ENCODE peak calls at places on chromosomes 2 and 18, in seven cellular contexts. One of them, this sample, is unnamed.

GRCh38 chr2:191811807-191812602 is 34.9 kb downstream of the CAVIN2 start:
- DNase-seq in transverse colon: peak
- DNase-seq in fibroblast of villous mesenchyme: peak
- DNase-seq in fibroblast of lung: peak
- DNase-seq in IMR-90: peak
- DNase-seq in right lobe of liver: peak
- DNase-seq in pancreas: no peak
- DNase-seq in this sample: no peak

GRCh38 chr2:92073036-92073814 is 2798.0 kb upstream of the TEKT4 start:
- DNase-seq in fibroblast of lung: no peak
- DNase-seq in transverse colon: peak
- DNase-seq in IMR-90: no peak
- DNase-seq in fibroblast of villous mesenchyme: no peak
- DNase-seq in pancreas: peak
- DNase-seq in right lobe of liver: peak
- DNase-seq in this sample: peak

GRCh38 chr2:9594361-9595063 is 36.3 kb downstream of the YWHAQ start:
- DNase-seq in right lobe of liver: no peak
- DNase-seq in IMR-90: peak
- DNase-seq in transverse colon: no peak
- DNase-seq in pancreas: no peak
- DNase-seq in fibroblast of villous mesenchyme: peak
- DNase-seq in fibroblast of lung: peak
- DNase-seq in this sample: no peak

GRCh38 chr2:232477751-232478510 is 9.7 kb downstream of the ECEL1 start:
- DNase-seq in IMR-90: no peak
- DNase-seq in transverse colon: no peak
- DNase-seq in right lobe of liver: no peak
- DNase-seq in fibroblast of villous mesenchyme: no peak
- DNase-seq in pancreas: no peak
- DNase-seq in fibroblast of lung: no peak
- DNase-seq in this sample: peak

GRCh38 chr18:46152436-46152807 is 48.2 kb downstream of the HAUS1 start:
- DNase-seq in pancreas: no peak
- DNase-seq in IMR-90: peak
- DNase-seq in right lobe of liver: no peak
- DNase-seq in fibroblast of lung: peak
- DNase-seq in transverse colon: no peak
- DNase-seq in fibroblast of villous mesenchyme: peak
- DNase-seq in this sample: no peak

GRCh38 chr18:48488388-48488850 is 50.4 kb upstream of the CTIF start:
- DNase-seq in fibroblast of villous mesenchyme: peak
- DNase-seq in IMR-90: peak
- DNase-seq in transverse colon: peak
- DNase-seq in pancreas: peak
- DNase-seq in fibroblast of lung: peak
- DNase-seq in right lobe of liver: peak
- DNase-seq in this sample: no peak

GRCh38 chr2:231685349-231686191 is 22.8 kb upstream of the PTMA start:
- DNase-seq in transverse colon: no peak
- DNase-seq in right lobe of liver: no peak
- DNase-seq in IMR-90: no peak
- DNase-seq in pancreas: no peak
- DNase-seq in fibroblast of lung: no peak
- DNase-seq in fibroblast of villous mesenchyme: no peak
- DNase-seq in this sample: peak

GRCh38 chr2:201257381-201257940 is 2.9 kb upstream of the CASP8 start:
- DNase-seq in right lobe of liver: no peak
- DNase-seq in fibroblast of lung: no peak
- DNase-seq in fibroblast of villous mesenchyme: no peak
- DNase-seq in transverse colon: peak
- DNase-seq in IMR-90: peak
- DNase-seq in pancreas: no peak
- DNase-seq in this sample: peak

GRCh38 chr2:190869721-190870120 is 10.9 kb upstream of the GLS start:
- DNase-seq in transverse colon: no peak
- DNase-seq in pancreas: no peak
- DNase-seq in fibroblast of lung: no peak
- DNase-seq in fibroblast of villous mesenchyme: no peak
- DNase-seq in IMR-90: no peak
- DNase-seq in right lobe of liver: no peak
- DNase-seq in this sample: no peak

GRCh38 chr2:131052741-131053263 is 40.5 kb downstream of the FAM168B start:
- DNase-seq in fibroblast of lung: no peak
- DNase-seq in fibroblast of villous mesenchyme: no peak
- DNase-seq in IMR-90: no peak
- DNase-seq in pancreas: no peak
- DNase-seq in transverse colon: no peak
- DNase-seq in right lobe of liver: no peak
- DNase-seq in this sample: no peak

GRCh38 chr2:35447210-35447609 is 908.4 kb upstream of the CRIM1 start:
- DNase-seq in right lobe of liver: no peak
- DNase-seq in transverse colon: no peak
- DNase-seq in fibroblast of villous mesenchyme: peak
- DNase-seq in IMR-90: no peak
- DNase-seq in pancreas: no peak
- DNase-seq in fibroblast of lung: no peak
- DNase-seq in this sample: no peak

GRCh38 chr2:232476045-232476444 is 11.6 kb downstream of the ECEL1 start:
- DNase-seq in pancreas: no peak
- DNase-seq in IMR-90: no peak
- DNase-seq in right lobe of liver: peak
- DNase-seq in transverse colon: no peak
- DNase-seq in fibroblast of lung: no peak
- DNase-seq in fibroblast of villous mesenchyme: no peak
- DNase-seq in this sample: peak

GRCh38 chr2:127140543-127140942 is 33.6 kb upstream of the BIN1 start:
- DNase-seq in pancreas: no peak
- DNase-seq in fibroblast of villous mesenchyme: no peak
- DNase-seq in transverse colon: no peak
- DNase-seq in right lobe of liver: no peak
- DNase-seq in IMR-90: no peak
- DNase-seq in fibroblast of lung: no peak
- DNase-seq in this sample: no peak

GRCh38 chr2:177161741-177162440 is 50.7 kb upstream of the HNRNPA3 start:
- DNase-seq in right lobe of liver: no peak
- DNase-seq in fibroblast of lung: peak
- DNase-seq in IMR-90: peak
- DNase-seq in fibroblast of villous mesenchyme: peak
- DNase-seq in pancreas: no peak
- DNase-seq in transverse colon: no peak
- DNase-seq in this sample: no peak

GRCh38 chr18:74226666-74227065 is 65.1 kb downstream of the CYB5A start:
- DNase-seq in fibroblast of lung: no peak
- DNase-seq in right lobe of liver: no peak
- DNase-seq in IMR-90: no peak
- DNase-seq in fibroblast of villous mesenchyme: no peak
- DNase-seq in pancreas: no peak
- DNase-seq in transverse colon: no peak
- DNase-seq in this sample: no peak

GRCh38 chr18:36830141-36830495 is 1.2 kb downstream of the KIAA1328 start:
- DNase-seq in right lobe of liver: no peak
- DNase-seq in fibroblast of villous mesenchyme: no peak
- DNase-seq in fibroblast of lung: no peak
- DNase-seq in IMR-90: no peak
- DNase-seq in transverse colon: no peak
- DNase-seq in pancreas: no peak
- DNase-seq in this sample: no peak

GRCh38 chr18:73879771-73880170 is 267.9 kb downstream of the FBXO15 start:
- DNase-seq in fibroblast of lung: peak
- DNase-seq in pancreas: no peak
- DNase-seq in fibroblast of villous mesenchyme: peak
- DNase-seq in right lobe of liver: no peak
- DNase-seq in transverse colon: no peak
- DNase-seq in IMR-90: peak
- DNase-seq in this sample: no peak

GRCh38 chr2:29245742-29246387 is 130.7 kb downstream of the CLIP4 start:
- DNase-seq in right lobe of liver: no peak
- DNase-seq in transverse colon: no peak
- DNase-seq in IMR-90: no peak
- DNase-seq in pancreas: no peak
- DNase-seq in fibroblast of lung: no peak
- DNase-seq in fibroblast of villous mesenchyme: no peak
- DNase-seq in this sample: no peak

GRCh38 chr2:12502759-12503158 is 214.0 kb upstream of the TRIB2 start:
- DNase-seq in right lobe of liver: no peak
- DNase-seq in fibroblast of villous mesenchyme: peak
- DNase-seq in transverse colon: no peak
- DNase-seq in IMR-90: peak
- DNase-seq in pancreas: no peak
- DNase-seq in fibroblast of lung: no peak
- DNase-seq in this sample: no peak

GRCh38 chr2:38771632-38772031 is 6.4 kb upstream of the GEMIN6 start:
- DNase-seq in fibroblast of lung: peak
- DNase-seq in transverse colon: no peak
- DNase-seq in pancreas: no peak
- DNase-seq in fibroblast of villous mesenchyme: peak
- DNase-seq in IMR-90: peak
- DNase-seq in right lobe of liver: peak
- DNase-seq in this sample: no peak

GRCh38 chr2:171158036-171158789 is 2.5 kb downstream of the TLK1 start:
- DNase-seq in fibroblast of lung: no peak
- DNase-seq in IMR-90: no peak
- DNase-seq in pancreas: no peak
- DNase-seq in fibroblast of villous mesenchyme: no peak
- DNase-seq in transverse colon: no peak
- DNase-seq in right lobe of liver: no peak
- DNase-seq in this sample: no peak

GRCh38 chr2:120823551-120823950 is 87.9 kb downstream of the GLI2 start:
- DNase-seq in fibroblast of lung: no peak
- DNase-seq in pancreas: no peak
- DNase-seq in transverse colon: no peak
- DNase-seq in fibroblast of villous mesenchyme: peak
- DNase-seq in right lobe of liver: no peak
- DNase-seq in IMR-90: no peak
- DNase-seq in this sample: peak

GRCh38 chr2:26316041-26316440 is 29.9 kb upstream of the SELENOI start:
- DNase-seq in transverse colon: no peak
- DNase-seq in fibroblast of lung: no peak
- DNase-seq in fibroblast of villous mesenchyme: peak
- DNase-seq in right lobe of liver: no peak
- DNase-seq in IMR-90: no peak
- DNase-seq in pancreas: no peak
- DNase-seq in this sample: no peak

DNA sequence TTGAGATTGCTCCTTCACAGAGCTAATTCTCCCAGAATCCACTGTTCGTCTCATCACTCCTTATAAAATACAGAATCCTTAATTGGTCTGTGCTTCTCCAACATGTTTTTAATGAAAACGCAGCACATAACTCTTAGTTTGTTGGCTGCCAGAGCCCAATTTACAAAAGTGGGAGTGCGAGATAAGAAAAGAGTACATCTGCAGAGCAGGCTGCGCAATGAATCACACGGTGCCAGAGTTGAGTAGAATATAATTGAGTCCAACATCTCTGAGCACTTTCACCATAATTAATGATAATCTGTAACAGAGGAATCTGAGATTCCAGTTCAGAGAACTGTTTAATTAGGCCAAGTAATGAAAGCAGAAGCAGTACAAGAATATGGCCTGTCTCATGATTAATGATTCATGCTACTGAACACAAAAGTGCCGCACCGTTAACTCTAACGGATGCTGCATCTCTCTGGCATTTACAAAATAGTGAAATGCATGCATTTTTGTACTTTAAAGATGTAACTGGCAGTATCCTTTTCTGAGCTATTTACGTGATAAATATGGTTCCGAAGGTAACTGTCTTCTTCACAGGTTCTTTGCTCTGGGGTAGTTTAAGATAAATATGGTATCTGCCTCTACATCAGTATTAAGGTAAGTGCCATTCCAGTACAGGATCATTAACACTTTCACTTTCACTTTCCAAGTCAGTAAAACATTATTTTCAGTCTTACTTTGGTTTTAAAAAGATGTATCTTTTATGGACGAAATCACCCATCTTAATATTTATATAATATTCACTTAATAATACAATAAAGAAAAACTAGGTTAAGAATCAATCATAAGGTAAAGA is 785.6 kb downstream of the NR4A2 start:
- DNase-seq in pancreas: no peak
- DNase-seq in right lobe of liver: no peak
- DNase-seq in fibroblast of lung: no peak
- DNase-seq in fibroblast of villous mesenchyme: peak
- DNase-seq in IMR-90: no peak
- DNase-seq in transverse colon: no peak
- DNase-seq in this sample: no peak
- H3K4me3 ChIP-seq in pancreas: peak
- H3K4me3 ChIP-seq in right lobe of liver: no peak
- H3K4me3 ChIP-seq in fibroblast of lung: peak
- H3K4me3 ChIP-seq in fibroblast of villous mesenchyme: peak
- H3K4me3 ChIP-seq in IMR-90: no peak
- H3K4me3 ChIP-seq in transverse colon: no peak
- H3K4me3 ChIP-seq in this sample: no peak

DNA sequence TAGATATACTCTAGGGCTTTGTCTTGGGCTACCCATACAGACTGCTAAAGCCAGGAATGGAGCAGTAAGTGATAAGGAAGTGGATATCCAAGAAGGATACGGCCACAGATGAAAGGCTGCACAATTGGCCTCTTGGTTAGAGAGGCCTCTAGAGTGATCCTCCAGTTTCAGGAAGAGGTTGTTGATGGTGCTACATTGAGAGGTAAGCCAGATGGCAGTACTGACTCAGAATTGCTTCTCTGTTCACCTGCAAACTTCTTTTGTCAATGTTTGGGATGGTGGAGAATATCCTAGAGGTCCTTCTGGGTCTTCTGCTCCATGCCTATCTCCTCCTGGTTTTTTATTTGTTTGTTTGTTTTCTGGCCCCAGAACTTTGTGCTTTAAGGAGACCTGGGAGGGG is 226.8 kb upstream of the LRRTM1 start:
- DNase-seq in right lobe of liver: no peak
- DNase-seq in IMR-90: no peak
- DNase-seq in fibroblast of villous mesenchyme: no peak
- DNase-seq in pancreas: no peak
- DNase-seq in fibroblast of lung: no peak
- DNase-seq in transverse colon: no peak
- DNase-seq in this sample: no peak
- H3K4me3 ChIP-seq in right lobe of liver: no peak
- H3K4me3 ChIP-seq in IMR-90: no peak
- H3K4me3 ChIP-seq in fibroblast of villous mesenchyme: no peak
- H3K4me3 ChIP-seq in pancreas: no peak
- H3K4me3 ChIP-seq in fibroblast of lung: no peak
- H3K4me3 ChIP-seq in transverse colon: no peak
- H3K4me3 ChIP-seq in this sample: no peak

DNA sequence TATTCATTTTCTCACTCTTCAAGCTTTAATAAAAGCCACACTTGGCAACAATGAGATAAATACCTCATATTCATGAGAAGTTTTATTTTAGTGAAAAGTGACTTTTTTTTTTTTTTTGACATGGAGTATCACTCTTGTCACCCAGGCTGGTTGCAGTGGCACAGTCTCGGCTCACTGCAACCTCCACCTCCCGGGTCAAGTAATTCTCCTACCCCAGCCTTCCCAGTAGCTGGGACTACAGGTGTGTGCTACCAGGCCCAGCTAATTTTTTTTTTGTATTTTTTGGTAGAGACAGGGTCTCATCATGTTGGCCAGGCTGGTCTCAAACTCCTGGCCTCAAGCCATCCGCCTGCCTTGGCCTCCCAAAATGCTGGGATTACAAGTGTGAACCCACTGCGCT is 47.0 kb downstream of the FRZB start:
- DNase-seq in IMR-90: no peak
- DNase-seq in fibroblast of villous mesenchyme: no peak
- DNase-seq in transverse colon: no peak
- DNase-seq in right lobe of liver: no peak
- DNase-seq in pancreas: no peak
- DNase-seq in fibroblast of lung: no peak
- DNase-seq in this sample: no peak
- H3K4me3 ChIP-seq in IMR-90: no peak
- H3K4me3 ChIP-seq in fibroblast of villous mesenchyme: no peak
- H3K4me3 ChIP-seq in transverse colon: no peak
- H3K4me3 ChIP-seq in right lobe of liver: no peak
- H3K4me3 ChIP-seq in pancreas: no peak
- H3K4me3 ChIP-seq in fibroblast of lung: no peak
- H3K4me3 ChIP-seq in this sample: no peak

GRCh38 chr2:626491-627339 is 50.5 kb downstream of the TMEM18 start:
- DNase-seq in IMR-90: no peak
- DNase-seq in right lobe of liver: no peak
- DNase-seq in transverse colon: no peak
- DNase-seq in fibroblast of villous mesenchyme: no peak
- DNase-seq in pancreas: no peak
- DNase-seq in fibroblast of lung: no peak
- DNase-seq in this sample: no peak
- H3K4me3 ChIP-seq in IMR-90: no peak
- H3K4me3 ChIP-seq in right lobe of liver: no peak
- H3K4me3 ChIP-seq in transverse colon: no peak
- H3K4me3 ChIP-seq in fibroblast of villous mesenchyme: no peak
- H3K4me3 ChIP-seq in pancreas: no peak
- H3K4me3 ChIP-seq in fibroblast of lung: no peak
- H3K4me3 ChIP-seq in this sample: no peak